ENCODE peak calls at places on chromosomes 5 and 9, in six cellular contexts. D, A, V, M, L and Z are unnamed samples.

GRCh38 chr5:10528827-10529226 is 35.0 kb upstream of the ANKRD33B start:
- DNase-seq in M (no peak), A (no peak), D (no peak), L (no peak), V (no peak), Z (no peak)

GRCh38 chr5:168946363-168946762 is 354.6 kb downstream of the SLIT3 start:
- DNase-seq in L (no peak), A (no peak), D (no peak), V (no peak), M (no peak), Z (peak; percentile 64)

GRCh38 chr5:96714951-96715451 is 52.8 kb downstream of the CAST start:
- DNase-seq in V (peak; percentile 93), M (peak; percentile 81), A (no peak), D (no peak), L (no peak), Z (peak; percentile 73)

GRCh38 chr9:130215341-130216119 is 43.3 kb downstream of the NCS1 start:
- DNase-seq in M (no peak), D (no peak), V (no peak), A (no peak), L (no peak), Z (no peak)

GRCh38 chr5:139561655-139562451 is 714 bp downstream of the UBE2D2 start:
- DNase-seq in D (peak; percentile 87), A (peak; percentile 25), M (peak; percentile 56), L (peak; percentile 86), V (peak; percentile 51), Z (peak; percentile 77)

GRCh38 chr5:134133995-134134541 is 19.6 kb downstream of the TCF7 start:
- DNase-seq in D (peak; percentile 62), L (peak; percentile 59), A (no peak), V (no peak), M (no peak), Z (no peak)

GRCh38 chr5:28523887-28524637 is 1485.7 kb upstream of the CDH9 start:
- DNase-seq in L (no peak), A (no peak), D (no peak), V (no peak), M (no peak), Z (no peak)

GRCh38 chr5:167657016-167657415 is 634.4 kb upstream of the WWC1 start:
- DNase-seq in D (no peak), A (no peak), M (no peak), L (no peak), V (no peak), Z (no peak)

GRCh38 chr9:34343605-34344004 is 14.2 kb downstream of the NUDT2 start:
- DNase-seq in L (no peak), M (no peak), V (no peak), D (no peak), A (no peak), Z (no peak)